ENCODE peak calls at places on chromosomes 13 and 19, in ten cellular contexts. M is fibroblast of mammary gland, P is cardiac fibroblast, B is mucosa of descending colon, Q is esophagus squamous epithelium, G is left lung, J is thoracic aorta, L is heart right ventricle, A is lower leg skin, Z is fibroblast of pulmonary artery. U is an unnamed sample.

GRCh38 chr13:37109080-37109678 is 3.7 kb upstream of the CSNK1A1L start:
- DNase-seq in M (peak; percentile 65), P (peak; percentile 85), B (peak; percentile 13), Q (no peak), G (no peak), J (no peak), L (peak; percentile 23), A (no peak), Z (peak; percentile 79), U (no peak)

GRCh38 chr19:51031880-51032225 is 2.9 kb downstream of the KLK12 start:
- DNase-seq in M (no peak), P (no peak), B (no peak), Q (no peak), G (no peak), J (no peak), L (no peak), A (no peak), Z (no peak), U (no peak)

GRCh38 chr19:31154021-31154420 is 195.2 kb downstream of the TSHZ3 start:
- DNase-seq in M (peak; percentile 10), P (peak; percentile 76), B (no peak), Q (no peak), G (no peak), J (no peak), L (no peak), A (peak; percentile 76), Z (peak; percentile 26), U (no peak)

GRCh38 chr13:95030948-95031347 is 270.3 kb downstream of the ABCC4 start:
- DNase-seq in M (no peak), P (no peak), B (no peak), Q (no peak), G (no peak), J (no peak), L (no peak), A (no peak), Z (no peak), U (no peak)

GRCh38 chr13:30143671-30144400 is 163.5 kb downstream of the KATNAL1 start:
- DNase-seq in M (peak; percentile 75), P (peak; percentile 77), B (no peak), Q (no peak), G (no peak), J (no peak), L (no peak), A (no peak), Z (peak; percentile 59), U (no peak)

GRCh38 chr19:575527-576506 is 3.4 kb downstream of the BSG start:
- DNase-seq in M (peak; percentile 46), P (peak; percentile 46), B (no peak), Q (no peak), G (no peak), J (no peak), L (peak; percentile 77), A (no peak), Z (peak; percentile 52), U (no peak)

GRCh38 chr13:21009036-21009435 is 52.4 kb downstream of the LATS2 start:
- DNase-seq in M (no peak), P (no peak), B (no peak), Q (no peak), G (no peak), J (no peak), L (no peak), A (peak; percentile 34), Z (no peak), U (no peak)

GRCh38 chr13:50611117-50611781 is 232.2 kb downstream of the DLEU7 start:
- DNase-seq in M (no peak), P (no peak), B (no peak), Q (no peak), G (no peak), J (no peak), L (no peak), A (no peak), Z (no peak), U (no peak)

GRCh38 chr13:92682832-92683517 is 543.6 kb upstream of the GPC6 start:
- DNase-seq in M (peak; percentile 1), P (no peak), B (no peak), Q (no peak), G (no peak), J (no peak), L (no peak), A (no peak), Z (peak; percentile 22), U (no peak)

GRCh38 chr13:42272115-42272756 is at the start of gene AKAP11:
- DNase-seq in M (peak; percentile 46), P (peak; percentile 50), B (peak; percentile 57), Q (no peak), G (peak; percentile 57), J (no peak), L (peak; percentile 36), A (peak; percentile 86), Z (peak; percentile 49), U (peak; percentile 51)

GRCh38 chr13:26759907-26760834 is at the start of gene GPR12:
- DNase-seq in M (no peak), P (peak; percentile 11), B (no peak), Q (no peak), G (no peak), J (no peak), L (no peak), A (no peak), Z (peak; percentile 6), U (no peak)

GRCh38 chr13:26760835-26761582 is 423 bp upstream of the GPR12 start:
- DNase-seq in M (no peak), P (no peak), B (no peak), Q (no peak), G (no peak), J (no peak), L (no peak), A (no peak), Z (no peak), U (no peak)

GRCh38 chr13:26752671-26753070 is 7.9 kb downstream of the GPR12 start:
- DNase-seq in M (no peak), P (no peak), B (no peak), Q (no peak), G (no peak), J (no peak), L (no peak), A (no peak), Z (no peak), U (no peak)

GRCh38 chr13:26759156-26759906 is 1.3 kb downstream of the GPR12 start:
- DNase-seq in M (no peak), P (no peak), B (no peak), Q (no peak), G (no peak), J (no peak), L (no peak), A (no peak), Z (no peak), U (no peak)

GRCh38 chr13:26758496-26759155 is 2.0 kb downstream of the GPR12 start:
- DNase-seq in M (no peak), P (no peak), B (no peak), Q (no peak), G (no peak), J (no peak), L (no peak), A (no peak), Z (no peak), U (no peak)
- H3K4me3 ChIP-seq in M (no peak overlapping the region), P (no peak overlapping the region), B (no peak overlapping the region), Q (no peak overlapping the region), G (no peak overlapping the region), J (no peak overlapping the region), L (no peak overlapping the region), A (no peak overlapping the region), Z (no peak overlapping the region), U (no peak overlapping the region)

DNA sequence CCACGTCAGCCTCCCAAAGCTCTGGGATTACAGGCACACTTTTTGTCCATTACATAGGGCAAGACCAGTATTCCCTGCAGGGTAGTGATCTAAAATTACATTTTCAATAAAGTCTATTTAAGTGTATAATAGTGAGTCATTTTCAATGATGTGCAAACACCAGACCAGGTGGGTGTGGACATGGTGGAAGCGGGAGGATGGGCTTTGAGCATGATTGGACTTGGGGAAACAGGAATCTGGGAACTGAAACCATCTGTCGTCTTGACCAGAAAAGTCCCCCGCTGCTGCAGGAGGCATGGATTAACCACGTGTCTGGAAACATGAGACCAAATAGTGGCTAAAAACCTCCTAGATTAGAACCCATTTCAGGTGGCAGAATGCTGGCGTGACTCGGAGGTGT is 4.9 kb downstream of the FXYD3 start:
- DNase-seq in M (peak; percentile 96), P (peak; percentile 70), B (peak; percentile 65), Q (no peak), G (no peak), J (no peak), L (no peak), A (no peak), Z (peak; percentile 23), U (no peak)
- H3K4me3 ChIP-seq in M (no peak overlapping the region), P (no peak overlapping the region), B (no peak overlapping the region), Q (peak overlapping the region; percentile 63), G (no peak overlapping the region), J (no peak overlapping the region), L (no peak overlapping the region), A (no peak overlapping the region), Z (no peak overlapping the region), U (peak overlapping the region; percentile 65)

GRCh38 chr13:27960362-27961226 is 8.5 kb downstream of the CDX2 start:
- DNase-seq in M (peak; percentile 22), P (peak; percentile 35), B (peak; percentile 87), Q (no peak), G (no peak), J (no peak), L (peak; percentile 11), A (peak; percentile 84), Z (peak; percentile 31), U (peak; percentile 88)

GRCh38 chr13:27961227-27962085 is 7.7 kb downstream of the CDX2 start:
- DNase-seq in M (no peak), P (no peak), B (no peak), Q (no peak), G (no peak), J (no peak), L (no peak), A (peak; percentile 54), Z (no peak), U (no peak)

GRCh38 chr13:27962128-27962841 is 6.8 kb downstream of the CDX2 start:
- DNase-seq in M (no peak), P (no peak), B (peak; percentile 62), Q (no peak), G (no peak), J (no peak), L (no peak), A (peak; percentile 61), Z (no peak), U (peak; percentile 65)

GRCh38 chr13:27958928-27959539 is 10.1 kb downstream of the CDX2 start:
- DNase-seq in M (no peak), P (no peak), B (no peak), Q (no peak), G (no peak), J (no peak), L (no peak), A (peak; percentile 62), Z (no peak), U (no peak)

DNA sequence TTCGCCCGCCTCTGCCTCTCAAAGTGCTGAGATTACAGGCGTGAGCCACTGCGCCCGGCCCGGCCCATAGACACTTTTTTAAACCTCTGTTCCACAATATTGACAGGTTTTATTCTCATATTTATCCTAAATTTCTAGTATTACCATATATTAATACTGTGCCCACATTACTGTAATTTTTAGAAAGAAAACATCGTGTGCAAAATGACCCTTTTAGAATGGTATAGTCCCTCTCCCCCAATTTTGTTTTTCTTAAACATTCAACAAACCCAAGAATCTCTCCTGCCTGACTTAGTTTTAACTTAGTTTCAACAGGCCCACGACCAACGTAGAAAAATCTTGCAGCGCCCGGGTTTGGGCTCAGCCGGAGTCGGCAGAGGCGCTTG is 9.1 kb downstream of the CDX2 start:
- DNase-seq in M (no peak), P (no peak), B (no peak), Q (no peak), G (no peak), J (no peak), L (no peak), A (no peak), Z (no peak), U (no peak)
- H3K4me3 ChIP-seq in M (no peak overlapping the region), P (no peak overlapping the region), B (no peak overlapping the region), Q (peak overlapping the region; percentile 58), G (no peak overlapping the region), J (peak overlapping the region; percentile 60), L (peak overlapping the region; percentile 46), A (no peak overlapping the region), Z (no peak overlapping the region), U (peak overlapping the region; percentile 72)

GRCh38 chr19:28534740-28535351 is 678.1 kb downstream of the UQCRFS1 start:
- DNase-seq in M (no peak), P (no peak), B (no peak), Q (no peak), G (no peak), J (no peak), L (no peak), A (no peak), Z (no peak), U (no peak)
- H3K4me3 ChIP-seq in M (no peak overlapping the region), P (no peak overlapping the region), B (no peak overlapping the region), Q (no peak overlapping the region), G (no peak overlapping the region), J (no peak overlapping the region), L (no peak overlapping the region), A (no peak overlapping the region), Z (no peak overlapping the region), U (no peak overlapping the region)

U was measured in transverse colon.